ENCODE peak calls at places on chromosomes 1 and 21, in eight cellular contexts. B is hepatocyte, V is HCT116, N is neural progenitor cell, D is PC-3, E is SK-N-SH, M is GM23338, H is MM.1S. S is an unnamed sample.

GRCh38 chr1:172135076-172135672 is 285.3 kb upstream of the C1orf105 start:
- DNase-seq in B (no peak), H (peak; percentile 28), N (peak; percentile 31), M (peak; percentile 75), E (no peak), V (peak; percentile 32), D (peak; percentile 76), S (peak; percentile 43)

GRCh38 chr1:234601217-234602017 is 8.6 kb downstream of the IRF2BP2 start:
- DNase-seq in M (peak; percentile 54), E (peak; percentile 51), D (peak; percentile 22), V (no peak), N (no peak), B (peak; percentile 54), H (no peak), S (peak; percentile 68)

GRCh38 chr1:204564835-204565234 is 48.6 kb downstream of the MDM4 start:
- DNase-seq in D (no peak), N (no peak), B (no peak), V (no peak), M (peak; percentile 64), H (peak; percentile 99), E (no peak), S (peak; percentile 88)

GRCh38 chr1:61337471-61337870 is 255.1 kb downstream of the NFIA start:
- DNase-seq in D (no peak), B (peak; percentile 19), V (no peak), H (no peak), M (peak; percentile 16), N (no peak), E (no peak), S (no peak)

GRCh38 chr1:45365051-45365450 is 24.8 kb upstream of the MUTYH start:
- DNase-seq in E (no peak), V (no peak), M (peak; percentile 30), B (no peak), N (peak; percentile 73), H (no peak), D (no peak), S (no peak)

GRCh38 chr21:29441651-29442050 is 142.9 kb downstream of the BACH1 start:
- DNase-seq in H (no peak), E (no peak), D (no peak), V (no peak), M (no peak), B (no peak), N (no peak), S (no peak)

GRCh38 chr1:196455697-196456096 is 152.5 kb downstream of the KCNT2 start:
- DNase-seq in M (no peak), N (peak; percentile 15), D (no peak), E (no peak), V (no peak), B (no peak), H (no peak), S (no peak)

GRCh38 chr1:162135271-162135775 is 65.8 kb downstream of the NOS1AP start:
- DNase-seq in M (no peak), V (no peak), D (no peak), H (no peak), N (no peak), B (no peak), E (no peak), S (no peak)

GRCh38 chr1:151990058-151990855 is 3.4 kb downstream of the S100A10 start:
- DNase-seq in M (no peak), V (no peak), H (no peak), E (no peak), D (peak; percentile 79), N (no peak), B (no peak), S (no peak)

GRCh38 chr1:16631248-16632043 is 18.1 kb upstream of the NBPF1 start:
- DNase-seq in B (no peak), N (no peak), D (no peak), E (peak; percentile 42), H (no peak), V (no peak), M (no peak), S (no peak)

GRCh38 chr1:172286629-172287076 is 133.8 kb upstream of the C1orf105 start:
- DNase-seq in B (no peak), H (no peak), N (no peak), D (peak; percentile 69), V (no peak), E (no peak), M (no peak), S (no peak)

GRCh38 chr1:40300651-40301050 is 16.4 kb downstream of the COL9A2 start:
- DNase-seq in V (no peak), M (no peak), D (no peak), B (no peak), E (no peak), H (no peak), N (no peak), S (no peak)

GRCh38 chr1:224497714-224498573 is 63.3 kb upstream of the WDR26 start:
- DNase-seq in D (peak; percentile 91), H (peak; percentile 86), B (peak; percentile 44), M (peak; percentile 81), E (no peak), N (peak; percentile 49), V (no peak), S (peak; percentile 24)

GRCh38 chr21:42579456-42580075 is 65.9 kb downstream of the SLC37A1 start:
- DNase-seq in V (no peak), H (no peak), E (no peak), M (no peak), B (no peak), N (no peak), D (no peak), S (no peak)

GRCh38 chr1:247487057-247487456 is 29.2 kb upstream of the OR2B11 start:
- DNase-seq in M (peak; percentile 72), E (peak; percentile 35), N (peak; percentile 49), V (peak; percentile 26), H (peak; percentile 69), B (peak; percentile 57), D (peak; percentile 91), S (peak; percentile 18)

GRCh38 chr1:50332941-50333594 is 90.2 kb downstream of the DMRTA2 start:
- DNase-seq in M (peak; percentile 85), H (peak; percentile 73), E (peak; percentile 90), V (no peak), B (peak; percentile 84), D (peak; percentile 35), N (peak; percentile 90), S (peak; percentile 41)

GRCh38 chr1:7470904-7471638 is 300.0 kb upstream of the VAMP3 start:
- DNase-seq in B (peak; percentile 85), H (no peak), M (no peak), D (peak; percentile 95), N (no peak), V (peak; percentile 90), E (peak; percentile 68), S (no peak)

GRCh38 chr1:195591917-195592672 is 1016.1 kb downstream of the KCNT2 start:
- DNase-seq in D (peak; percentile 85), N (no peak), E (no peak), M (no peak), B (peak; percentile 26), H (no peak), V (peak; percentile 65), S (no peak)

GRCh38 chr1:25053576-25054075 is 123.5 kb upstream of the RUNX3 start:
- DNase-seq in E (no peak), N (no peak), M (no peak), H (no peak), V (no peak), B (no peak), D (no peak), S (no peak)

GRCh38 chr1:200912737-200913407 is 18.2 kb downstream of the INAVA start:
- DNase-seq in V (no peak), B (no peak), D (no peak), M (no peak), N (no peak), E (no peak), H (no peak), S (no peak)

GRCh38 chr1:27478098-27478497 is 11.9 kb downstream of the WASF2 start:
- DNase-seq in E (no peak), B (no peak), D (no peak), N (no peak), M (no peak), V (no peak), H (no peak), S (no peak)

DNA sequence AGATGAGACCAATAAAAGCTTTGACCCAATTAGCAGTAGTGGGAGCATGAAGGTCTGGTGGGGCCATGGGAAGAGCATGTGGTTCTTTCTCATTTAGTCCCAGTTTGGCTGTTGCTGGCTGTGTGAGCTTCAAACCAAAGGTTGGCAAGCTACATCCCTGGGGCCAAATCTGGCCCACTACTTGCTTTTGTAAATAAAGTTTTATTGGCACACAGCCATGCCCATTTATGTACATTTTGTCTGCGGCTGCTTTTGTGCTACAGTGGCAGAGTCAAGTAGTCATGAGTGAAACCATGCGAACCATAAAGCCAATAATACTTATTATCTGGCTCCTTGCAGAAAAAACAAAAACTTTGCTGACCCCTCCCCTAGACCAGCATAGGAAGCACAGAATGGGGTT is 196.9 kb downstream of the PRDM2 start:
- DNase-seq in M (no peak), N (no peak), V (no peak), B (no peak), D (no peak), H (no peak), E (no peak), S (no peak)
- H2AFZ ChIP-seq in M (no peak overlapping the region), N (no peak overlapping the region), V (no peak overlapping the region), B (no peak overlapping the region), D (no peak overlapping the region), H (no peak overlapping the region), E (no peak overlapping the region), S (no peak overlapping the region)

GRCh38 chr1:213419369-213420030 is 368.5 kb downstream of the RPS6KC1 start:
- DNase-seq in B (no peak), N (no peak), D (no peak), V (no peak), M (no peak), H (no peak), E (no peak), S (no peak)
- TF ChIP-seq CTCF in B (no peak), N (no peak), D (peak; percentile 32), V (no peak), M (peak; percentile 32), H (no peak), E (no peak), S (peak; percentile 33)

GRCh38 chr1:51875836-51876235 is 2.7 kb downstream of the NRDC start:
- DNase-seq in D (no peak), B (no peak), V (no peak), E (no peak), N (no peak), M (no peak), H (no peak), S (no peak)

GRCh38 chr1:51878616-51879336 is at the start of gene NRDC:
- DNase-seq in E (peak; percentile 93), H (peak; percentile 100), V (peak; percentile 100), B (peak; percentile 100), M (peak; percentile 100), D (peak; percentile 100), N (peak; percentile 100), S (peak; percentile 100)

GRCh38 chr1:51875291-51875772 is 3.2 kb downstream of the NRDC start:
- DNase-seq in D (peak; percentile 7), H (no peak), N (no peak), B (no peak), V (no peak), E (no peak), M (no peak), S (no peak)

GRCh38 chr1:51878307-51878615 is 266 bp downstream of the NRDC start:
- DNase-seq in M (no peak), D (no peak), H (no peak), B (no peak), E (no peak), V (no peak), N (no peak), S (no peak)

GRCh38 chr1:51877434-51878306 is 857 bp downstream of the NRDC start:
- DNase-seq in B (peak; percentile 39), V (no peak), D (peak; percentile 17), N (no peak), M (peak; percentile 46), H (peak; percentile 13), E (no peak), S (peak; percentile 7)
- TF ChIP-seq EZH2phosphoT487 in B (no peak), V (no peak), D (no peak), N (no peak), M (no peak), H (no peak), E (no peak), S (no peak)

GRCh38 chr1:116916533-116917460 is 7.1 kb downstream of the PTGFRN start:
- DNase-seq in V (no peak), E (no peak), M (no peak), B (peak; percentile 19), N (no peak), D (no peak), H (no peak), S (no peak)
- H2AFZ ChIP-seq in V (no peak overlapping the region), E (no peak overlapping the region), M (no peak overlapping the region), B (no peak overlapping the region), N (no peak overlapping the region), D (no peak overlapping the region), H (no peak overlapping the region), S (no peak overlapping the region)

S was measured in OCI-LY7.